ENCODE peak calls at places on chromosome 9, in ten cellular contexts. Y is stimulated activated CD8-positive, alpha-beta memory T cell treated with anti-CD3 and anti-CD28 coated beads, Interleukin-4, amount 100 ng/mL, for 1 hour; O is activated CD8-positive, alpha-beta memory T cell treated with anti-CD3 and anti-CD28 coated beads for 24 hours; I is RPMI7951; R is glomerular endothelial cell; S is tibial nerve; D is Daoy; P is activated naive CD4-positive, alpha-beta T cell; J is NCI-H1436; W is activated CD4-positive, alpha-beta T cell treated with anti-CD3 and anti-CD28 coated beads for 24 hours. H is an unnamed sample.

GRCh38 chr9:109311731-109312130 is 9.1 kb downstream of the EPB41L4B start:
- DNase-seq in Y (no peak), O (no peak), I (no peak), R (no peak), S (no peak), D (peak), P (no peak), J (peak), W (no peak), H (no peak)

GRCh38 chr9:16335788-16336580 is 534.5 kb downstream of the BNC2 start:
- DNase-seq in Y (no peak), O (no peak), I (peak), R (peak), S (peak), D (peak), P (no peak), J (no peak), W (no peak), H (no peak)

GRCh38 chr9:26243722-26244121 is 565.5 kb upstream of the TUSC1 start:
- DNase-seq in Y (no peak), O (no peak), I (peak), R (no peak), S (no peak), D (no peak), P (no peak), J (no peak), W (no peak), H (no peak)

GRCh38 chr9:128928624-128929023 is 7.8 kb downstream of the PHYHD1 start:
- DNase-seq in Y (no peak), O (no peak), I (no peak), R (no peak), S (no peak), D (no peak), P (no peak), J (no peak), W (no peak), H (no peak)

GRCh38 chr9:1207681-1208080 is 157.5 kb downstream of the DMRT2 start:
- DNase-seq in Y (no peak), O (no peak), I (no peak), R (no peak), S (no peak), D (peak), P (no peak), J (no peak), W (no peak), H (no peak)

GRCh38 chr9:2336055-2336454 is 285.5 kb upstream of the VLDLR start:
- DNase-seq in Y (no peak), O (no peak), I (peak), R (no peak), S (no peak), D (peak), P (no peak), J (no peak), W (no peak), H (peak)

GRCh38 chr9:71237051-71237450 is 115.6 kb upstream of the TRPM3 start:
- DNase-seq in Y (no peak), O (no peak), I (no peak), R (no peak), S (no peak), D (no peak), P (no peak), J (no peak), W (no peak), H (no peak)

GRCh38 chr9:16637218-16637617 is 233.3 kb downstream of the BNC2 start:
- DNase-seq in Y (no peak), O (no peak), I (no peak), R (no peak), S (no peak), D (no peak), P (no peak), J (no peak), W (no peak), H (no peak)

GRCh38 chr9:21680590-21680989 is 121.8 kb upstream of the MTAP start:
- DNase-seq in Y (no peak), O (no peak), I (no peak), R (no peak), S (no peak), D (no peak), P (no peak), J (no peak), W (no peak), H (no peak)

GRCh38 chr9:108156270-108156998 is 666.9 kb upstream of the KLF4 start:
- DNase-seq in Y (no peak), O (no peak), I (peak), R (no peak), S (no peak), D (peak), P (no peak), J (no peak), W (no peak), H (no peak)

GRCh38 chr9:127455299-127455992 is 4.1 kb downstream of the LRSAM1 start:
- DNase-seq in Y (no peak), O (peak), I (no peak), R (no peak), S (no peak), D (peak), P (peak), J (no peak), W (no peak), H (no peak)

GRCh38 chr9:100033877-100034551 is 64.8 kb downstream of the ERP44 start:
- DNase-seq in Y (no peak), O (no peak), I (no peak), R (no peak), S (no peak), D (no peak), P (no peak), J (no peak), W (no peak), H (no peak)

GRCh38 chr9:98134702-98135557 is 15.9 kb upstream of the TRIM14 start:
- DNase-seq in Y (no peak), O (no peak), I (no peak), R (no peak), S (no peak), D (no peak), P (no peak), J (no peak), W (no peak), H (no peak)

GRCh38 chr9:96258967-96259366 is 43.0 kb downstream of the HSD17B3 start:
- DNase-seq in Y (no peak), O (no peak), I (no peak), R (no peak), S (no peak), D (no peak), P (no peak), J (no peak), W (no peak), H (no peak)